ENCODE peak calls at places on chromosome 14, in five cellular contexts. One of them, this sample, is unnamed.

GRCh38 chr14:49623941-49624806 is 3.6 kb downstream of the MGAT2 start:
- DNase-seq in CD8-positive, alpha-beta memory T cell: peak
- DNase-seq in hypothalamus: no peak
- DNase-seq in Kasumi-1: no peak
- DNase-seq in iris pigment epithelial cell: peak
- DNase-seq in this sample: no peak

GRCh38 chr14:104554608-104555401 is 24.8 kb upstream of the C14orf180 start:
- DNase-seq in CD8-positive, alpha-beta memory T cell: no peak
- DNase-seq in Kasumi-1: no peak
- DNase-seq in iris pigment epithelial cell: no peak
- DNase-seq in hypothalamus: no peak
- DNase-seq in this sample: no peak

GRCh38 chr14:26935733-26936132 is 337.9 kb upstream of the NOVA1 start:
- DNase-seq in iris pigment epithelial cell: no peak
- DNase-seq in Kasumi-1: no peak
- DNase-seq in hypothalamus: no peak
- DNase-seq in CD8-positive, alpha-beta memory T cell: no peak
- DNase-seq in this sample: no peak

GRCh38 chr14:104702673-104703072 is 13.3 kb downstream of the INF2 start:
- DNase-seq in iris pigment epithelial cell: no peak
- DNase-seq in CD8-positive, alpha-beta memory T cell: no peak
- DNase-seq in Kasumi-1: no peak
- DNase-seq in hypothalamus: peak
- DNase-seq in this sample: no peak

GRCh38 chr14:64539186-64539552 is 1.4 kb upstream of the HSPA2 start:
- DNase-seq in hypothalamus: no peak
- DNase-seq in Kasumi-1: no peak
- DNase-seq in CD8-positive, alpha-beta memory T cell: no peak
- DNase-seq in iris pigment epithelial cell: no peak
- DNase-seq in this sample: no peak

GRCh38 chr14:74048291-74048690 is 29.1 kb downstream of the BBOF1 start:
- DNase-seq in iris pigment epithelial cell: no peak
- DNase-seq in hypothalamus: no peak
- DNase-seq in CD8-positive, alpha-beta memory T cell: no peak
- DNase-seq in Kasumi-1: peak
- DNase-seq in this sample: no peak

GRCh38 chr14:35384386-35385041 is 20.0 kb downstream of the NFKBIA start:
- DNase-seq in iris pigment epithelial cell: peak
- DNase-seq in Kasumi-1: no peak
- DNase-seq in hypothalamus: no peak
- DNase-seq in CD8-positive, alpha-beta memory T cell: no peak
- DNase-seq in this sample: no peak

GRCh38 chr14:90534838-90535555 is 138.2 kb downstream of the CALM1 start:
- DNase-seq in iris pigment epithelial cell: no peak
- DNase-seq in Kasumi-1: no peak
- DNase-seq in CD8-positive, alpha-beta memory T cell: no peak
- DNase-seq in hypothalamus: no peak
- DNase-seq in this sample: no peak

GRCh38 chr14:101736071-101736470 is 25.4 kb upstream of the PPP2R5C start:
- DNase-seq in CD8-positive, alpha-beta memory T cell: no peak
- DNase-seq in iris pigment epithelial cell: no peak
- DNase-seq in Kasumi-1: no peak
- DNase-seq in hypothalamus: no peak
- DNase-seq in this sample: no peak

GRCh38 chr14:89723930-89724915 is 230.3 kb downstream of the EFCAB11 start:
- DNase-seq in iris pigment epithelial cell: peak
- DNase-seq in Kasumi-1: peak
- DNase-seq in hypothalamus: no peak
- DNase-seq in CD8-positive, alpha-beta memory T cell: peak
- DNase-seq in this sample: peak

GRCh38 chr14:22297376-22297775 is 291.6 kb downstream of the DAD1 start:
- DNase-seq in iris pigment epithelial cell: no peak
- DNase-seq in hypothalamus: no peak
- DNase-seq in CD8-positive, alpha-beta memory T cell: no peak
- DNase-seq in Kasumi-1: no peak
- DNase-seq in this sample: no peak

GRCh38 chr14:54650331-54651017 is 83.5 kb downstream of the SAMD4A start:
- DNase-seq in hypothalamus: no peak
- DNase-seq in Kasumi-1: peak
- DNase-seq in iris pigment epithelial cell: peak
- DNase-seq in CD8-positive, alpha-beta memory T cell: no peak
- DNase-seq in this sample: no peak

GRCh38 chr14:19800282-19801117 is 3.1 kb upstream of the OR4N2 start:
- DNase-seq in hypothalamus: peak
- DNase-seq in CD8-positive, alpha-beta memory T cell: no peak
- DNase-seq in Kasumi-1: no peak
- DNase-seq in iris pigment epithelial cell: no peak
- DNase-seq in this sample: no peak

GRCh38 chr14:67837011-67837624 is 17.5 kb downstream of the RAD51B start:
- DNase-seq in CD8-positive, alpha-beta memory T cell: peak
- DNase-seq in iris pigment epithelial cell: peak
- DNase-seq in Kasumi-1: peak
- DNase-seq in hypothalamus: no peak
- DNase-seq in this sample: peak

GRCh38 chr14:95901014-95901413 is 24.4 kb downstream of the TUNAR start:
- DNase-seq in iris pigment epithelial cell: no peak
- DNase-seq in CD8-positive, alpha-beta memory T cell: no peak
- DNase-seq in Kasumi-1: no peak
- DNase-seq in hypothalamus: no peak
- DNase-seq in this sample: no peak

GRCh38 chr14:73973497-73973896 is 23.4 kb downstream of the COQ6 start:
- DNase-seq in hypothalamus: no peak
- DNase-seq in Kasumi-1: no peak
- DNase-seq in iris pigment epithelial cell: no peak
- DNase-seq in CD8-positive, alpha-beta memory T cell: no peak
- DNase-seq in this sample: no peak

GRCh38 chr14:52735921-52736489 is 6.0 kb downstream of the STYX start:
- DNase-seq in CD8-positive, alpha-beta memory T cell: no peak
- DNase-seq in hypothalamus: no peak
- DNase-seq in iris pigment epithelial cell: peak
- DNase-seq in Kasumi-1: no peak
- DNase-seq in this sample: no peak

GRCh38 chr14:48035836-48036235 is 360.4 kb upstream of the MDGA2 start:
- DNase-seq in CD8-positive, alpha-beta memory T cell: no peak
- DNase-seq in hypothalamus: no peak
- DNase-seq in iris pigment epithelial cell: no peak
- DNase-seq in Kasumi-1: no peak
- DNase-seq in this sample: no peak

GRCh38 chr14:22450266-22450665 is 138.8 kb downstream of the DAD1 start:
- DNase-seq in iris pigment epithelial cell: no peak
- DNase-seq in Kasumi-1: no peak
- DNase-seq in CD8-positive, alpha-beta memory T cell: no peak
- DNase-seq in hypothalamus: no peak
- DNase-seq in this sample: no peak

GRCh38 chr14:31362746-31363145 is 57.6 kb downstream of the HEATR5A start:
- DNase-seq in CD8-positive, alpha-beta memory T cell: no peak
- DNase-seq in iris pigment epithelial cell: no peak
- DNase-seq in hypothalamus: no peak
- DNase-seq in Kasumi-1: no peak
- DNase-seq in this sample: no peak

GRCh38 chr14:75649773-75650172 is 10.9 kb downstream of the ERG28 start:
- DNase-seq in iris pigment epithelial cell: no peak
- DNase-seq in Kasumi-1: no peak
- DNase-seq in hypothalamus: no peak
- DNase-seq in CD8-positive, alpha-beta memory T cell: no peak
- DNase-seq in this sample: no peak

GRCh38 chr14:77342726-77343397 is 22.0 kb downstream of the GSTZ1 start:
- DNase-seq in hypothalamus: no peak
- DNase-seq in iris pigment epithelial cell: no peak
- DNase-seq in CD8-positive, alpha-beta memory T cell: no peak
- DNase-seq in Kasumi-1: no peak
- DNase-seq in this sample: no peak

GRCh38 chr14:69318241-69318640 is 58.3 kb downstream of the GALNT16 start:
- DNase-seq in iris pigment epithelial cell: no peak
- DNase-seq in CD8-positive, alpha-beta memory T cell: no peak
- DNase-seq in Kasumi-1: no peak
- DNase-seq in hypothalamus: no peak
- DNase-seq in this sample: no peak

GRCh38 chr14:80109055-80109454 is 102.2 kb downstream of the DIO2 start:
- DNase-seq in hypothalamus: no peak
- DNase-seq in iris pigment epithelial cell: no peak
- DNase-seq in Kasumi-1: no peak
- DNase-seq in CD8-positive, alpha-beta memory T cell: no peak
- DNase-seq in this sample: no peak

GRCh38 chr14:96134508-96134907 is 70.1 kb upstream of the BDKRB2 start:
- DNase-seq in iris pigment epithelial cell: no peak
- DNase-seq in hypothalamus: no peak
- DNase-seq in CD8-positive, alpha-beta memory T cell: no peak
- DNase-seq in Kasumi-1: no peak
- DNase-seq in this sample: no peak

GRCh38 chr14:64387232-64387737 is 868 bp upstream of the MTHFD1 start:
- DNase-seq in Kasumi-1: peak
- DNase-seq in iris pigment epithelial cell: peak
- DNase-seq in CD8-positive, alpha-beta memory T cell: no peak
- DNase-seq in hypothalamus: peak
- DNase-seq in this sample: no peak

GRCh38 chr14:100334904-100335303 is 11.8 kb downstream of the SLC25A47 start:
- DNase-seq in Kasumi-1: no peak
- DNase-seq in CD8-positive, alpha-beta memory T cell: no peak
- DNase-seq in hypothalamus: no peak
- DNase-seq in iris pigment epithelial cell: no peak
- DNase-seq in this sample: no peak

This sample was measured in activated T-helper 2 cell treated with anti-CD3 and anti-CD28 coated beads, Interferon-gamma antibody, Interleukin-2, Interleukin-4, amounts not matched to agents 10 μg/mL and 5 μg/mL and 100 μg/mL, durations not matched to agents 14 hours and 24 hours and 36 hours.